ENCODE peak calls at places on chromosomes 13 and 19, in eight cellular contexts. N is A673, H is thoracic aorta, K is tibial artery, T is uterus, Z is cardiac muscle cell, U is fibroblast of lung, O is Peyer's patch. R is an unnamed sample.
A peak's percentile ranks its signal among the peaks of the same experiment; 100 is the strongest.

GRCh38 chr19:47675859-47676258 is 37.4 kb upstream of the EHD2 start:
- DNase-seq in O (no peak), U (no peak), Z (no peak), N (no peak), H (no peak), K (no peak), T (no peak), R (no peak)

GRCh38 chr13:37777676-37778075 is 91.9 kb downstream of the TRPC4 start:
- DNase-seq in U (peak; percentile 63), N (no peak), Z (no peak), T (no peak), O (no peak), H (no peak), K (no peak), R (no peak)

GRCh38 chr13:35191883-35192282 is 249.8 kb downstream of the NBEA start:
- DNase-seq in K (no peak), T (no peak), H (no peak), O (no peak), U (no peak), N (no peak), Z (no peak), R (no peak)

GRCh38 chr19:9799162-9799561 is 19.7 kb downstream of the FBXL12 start:
- DNase-seq in N (no peak), O (no peak), K (no peak), H (no peak), U (no peak), T (no peak), Z (no peak), R (no peak)

GRCh38 chr13:91247768-91248167 is 99.7 kb upstream of the MIR17HG start:
- DNase-seq in U (no peak), T (no peak), K (no peak), Z (peak; percentile 5), N (peak; percentile 6), H (no peak), O (no peak), R (no peak)

GRCh38 chr13:29509999-29510586 is 85.4 kb downstream of the SLC7A1 start:
- DNase-seq in N (no peak), H (no peak), O (no peak), T (no peak), K (no peak), Z (no peak), U (peak; percentile 69), R (no peak)

GRCh38 chr13:24301911-24302310 is 7.5 kb upstream of the C1QTNF9 start:
- DNase-seq in O (no peak), K (no peak), H (no peak), U (no peak), N (no peak), T (no peak), Z (no peak), R (no peak)

GRCh38 chr13:80306573-80306972 is 34.4 kb downstream of the SPRY2 start:
- DNase-seq in Z (no peak), K (no peak), T (no peak), O (no peak), H (no peak), U (no peak), N (no peak), R (no peak)

GRCh38 chr13:103540394-103540793 is 474.2 kb upstream of the SLC10A2 start:
- DNase-seq in Z (no peak), N (no peak), T (no peak), K (no peak), U (no peak), H (no peak), O (no peak), R (no peak)

GRCh38 chr13:105918842-105919741 is 616.4 kb downstream of the EFNB2 start:
- DNase-seq in Z (peak; percentile 71), K (no peak), H (no peak), U (peak; percentile 83), N (peak; percentile 50), T (no peak), O (peak; percentile 84), R (peak; percentile 19)

GRCh38 chr19:6264077-6264445 is 15.7 kb downstream of the MLLT1 start:
- DNase-seq in N (peak; percentile 45), U (peak; percentile 55), T (no peak), O (no peak), Z (no peak), H (no peak), K (no peak), R (no peak)

GRCh38 chr13:74135306-74136088 is 1.3 kb upstream of the KLF12 start:
- DNase-seq in Z (peak; percentile 82), K (peak; percentile 83), T (peak; percentile 39), H (peak; percentile 5), O (peak; percentile 82), U (peak; percentile 77), N (peak; percentile 58), R (peak; percentile 54)

GRCh38 chr19:861756-862528 is 2.5 kb downstream of the CFD start:
- DNase-seq in O (peak; percentile 67), N (peak; percentile 73), K (no peak), Z (no peak), T (no peak), U (no peak), H (no peak), R (peak; percentile 56)

GRCh38 chr19:2478324-2478755 is 2.4 kb downstream of the GADD45B start:
- DNase-seq in U (peak; percentile 72), N (peak; percentile 91), Z (peak; percentile 79), H (peak; percentile 36), K (peak; percentile 92), T (peak; percentile 71), O (peak; percentile 85), R (peak; percentile 50)

GRCh38 chr19:17642656-17643055 is 45.5 kb downstream of the UNC13A start:
- DNase-seq in Z (no peak), U (no peak), T (no peak), K (no peak), H (no peak), O (no peak), N (no peak), R (no peak)

GRCh38 chr19:20005741-20006140 is 33.6 kb downstream of the ZNF682 start:
- DNase-seq in K (no peak), O (no peak), Z (no peak), T (no peak), U (no peak), H (no peak), N (no peak), R (no peak)
- H3K9me3 ChIP-seq in K (peaks cover 24% of the 10 kb centered on the region), O (no peaks in the 10 kb centered on the region), Z (no peaks in the 10 kb centered on the region), T (no peaks in the 10 kb centered on the region), U (peaks cover 2% of the 10 kb centered on the region), H (peaks cover 39% of the 10 kb centered on the region), N (peaks cover 43% of the 10 kb centered on the region), R (peaks cover 19% of the 10 kb centered on the region)

GRCh38 chr19:56383826-56384605 is 9.3 kb downstream of the ZNF582 start:
- DNase-seq in U (peak; percentile 46), K (no peak), H (no peak), Z (no peak), N (no peak), O (no peak), T (no peak), R (no peak)
- H3K4me1 ChIP-seq in U (no peaks in the 10 kb centered on the region), K (no peaks in the 10 kb centered on the region), H (no peaks in the 10 kb centered on the region), Z (no peaks in the 10 kb centered on the region), N (no peaks in the 10 kb centered on the region), O (no peaks in the 10 kb centered on the region), T (no peaks in the 10 kb centered on the region), R (no peaks in the 10 kb centered on the region)

DNA sequence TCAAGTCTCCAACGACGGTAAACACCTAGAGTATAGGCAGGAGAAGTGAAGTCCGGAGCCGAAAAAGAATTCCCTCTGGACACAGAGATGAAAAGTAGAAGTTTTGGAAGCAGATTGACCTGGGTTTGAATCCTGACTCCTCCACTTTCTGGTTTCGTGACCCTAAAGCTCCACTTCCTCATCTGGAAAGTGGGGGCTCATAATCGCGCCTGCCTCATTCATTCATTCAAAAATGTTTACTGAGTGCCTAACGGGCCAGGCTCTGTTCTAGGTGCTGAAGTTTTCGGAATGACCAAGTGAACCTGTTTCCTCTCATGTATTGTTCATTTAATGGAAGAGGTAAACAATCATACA is 7.1 kb upstream of the EML2 start:
- DNase-seq in U (no peak), Z (no peak), H (no peak), N (no peak), O (no peak), T (no peak), K (no peak), R (no peak)
- H3K4me3 ChIP-seq in U (peak overlapping the region; percentile 65), Z (no peak overlapping the region), H (peak overlapping the region; percentile 64), N (peak overlapping the region; percentile 43), O (peak overlapping the region; percentile 38), T (no peak overlapping the region), K (no peak overlapping the region), R (peak overlapping the region; percentile 29)

DNA sequence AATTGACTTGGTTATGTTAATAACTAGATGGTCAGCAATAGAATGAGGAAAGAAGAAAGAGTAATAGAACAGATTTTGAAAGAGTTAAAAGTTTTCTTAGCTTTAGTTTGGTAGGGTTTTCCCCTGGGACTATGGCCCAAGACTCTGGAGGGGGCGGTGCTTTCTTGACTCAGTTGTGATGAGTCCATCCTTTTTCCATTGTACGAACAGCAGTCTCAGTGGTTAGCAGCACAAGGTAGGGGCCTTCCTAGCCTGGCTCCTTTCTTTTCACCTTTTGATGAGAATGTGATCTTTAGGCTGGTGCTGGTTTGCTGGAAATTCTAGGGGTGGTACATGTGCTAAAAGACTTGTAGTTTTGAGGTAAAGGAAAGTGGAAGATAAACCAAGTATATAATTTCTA is 38.8 kb downstream of the ZNF506 start:
- DNase-seq in K (no peak), N (no peak), U (no peak), H (no peak), T (no peak), Z (no peak), O (no peak), R (no peak)
- H3K9me3 ChIP-seq in K (no peaks in the 10 kb centered on the region), N (no peaks in the 10 kb centered on the region), U (no peaks in the 10 kb centered on the region), H (no peaks in the 10 kb centered on the region), T (no peaks in the 10 kb centered on the region), Z (no peaks in the 10 kb centered on the region), O (no peaks in the 10 kb centered on the region), R (no peaks in the 10 kb centered on the region)

DNA sequence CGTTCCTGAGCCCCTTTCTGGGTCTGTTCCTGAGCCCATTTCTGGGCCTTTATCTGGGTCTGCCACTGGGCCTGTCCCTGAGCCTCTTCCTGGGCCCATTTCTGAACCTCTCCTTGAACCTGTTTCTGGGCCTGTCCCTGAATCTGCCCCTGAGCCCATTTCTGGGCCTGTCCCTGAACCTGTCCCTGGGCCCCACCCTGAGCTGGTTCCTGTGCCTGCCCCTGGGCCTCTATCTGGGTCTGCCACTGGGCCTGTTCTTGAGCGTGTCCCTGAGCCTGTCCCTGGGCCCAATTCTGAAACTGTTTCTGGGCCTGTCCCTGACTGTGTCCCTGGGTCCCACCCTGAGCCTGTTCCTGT is 40.4 kb upstream of the GRTP1 start:
- DNase-seq in U (no peak), N (no peak), K (peak; percentile 59), H (no peak), Z (no peak), T (no peak), O (no peak), R (no peak)
- H3K4me1 ChIP-seq in U (no peaks in the 10 kb centered on the region), N (peaks cover 4% of the 10 kb centered on the region), K (peaks cover 23% of the 10 kb centered on the region), H (peaks cover 10% of the 10 kb centered on the region), Z (peaks cover 35% of the 10 kb centered on the region), T (no peaks in the 10 kb centered on the region), O (no peaks in the 10 kb centered on the region), R (no peaks in the 10 kb centered on the region)